ENCODE peak calls at places on chromosome 16, in ten cellular contexts. One of them, this sample, is unnamed.

GRCh38 chr16:88662222-88662842 is 559 bp downstream of the MVD start:
- DNase-seq in cardiac muscle cell: no peak
- DNase-seq in OCI-LY7: peak
- DNase-seq in pancreas: peak
- DNase-seq in WTC11: no peak
- DNase-seq in GM10248: no peak
- DNase-seq in BJ: no peak
- DNase-seq in fibroblast of the aortic adventitia: no peak
- DNase-seq in nephron progenitor cell: peak
- DNase-seq in endothelial cell: no peak
- DNase-seq in this sample: no peak

GRCh38 chr16:85617948-85618347 is 4.8 kb downstream of the GSE1 start:
- DNase-seq in pancreas: peak
- DNase-seq in WTC11: no peak
- DNase-seq in BJ: no peak
- DNase-seq in OCI-LY7: no peak
- DNase-seq in GM10248: no peak
- DNase-seq in endothelial cell: no peak
- DNase-seq in nephron progenitor cell: no peak
- DNase-seq in fibroblast of the aortic adventitia: no peak
- DNase-seq in cardiac muscle cell: no peak
- DNase-seq in this sample: no peak

GRCh38 chr16:15639061-15639568 is 3.8 kb downstream of the MARF1 start:
- DNase-seq in WTC11: no peak
- DNase-seq in GM10248: peak
- DNase-seq in pancreas: no peak
- DNase-seq in fibroblast of the aortic adventitia: no peak
- DNase-seq in nephron progenitor cell: no peak
- DNase-seq in cardiac muscle cell: no peak
- DNase-seq in endothelial cell: no peak
- DNase-seq in BJ: no peak
- DNase-seq in OCI-LY7: peak
- DNase-seq in this sample: no peak

GRCh38 chr16:70610273-70611223 is 35.8 kb upstream of the IL34 start:
- DNase-seq in fibroblast of the aortic adventitia: no peak
- DNase-seq in OCI-LY7: no peak
- DNase-seq in nephron progenitor cell: no peak
- DNase-seq in WTC11: no peak
- DNase-seq in GM10248: no peak
- DNase-seq in pancreas: no peak
- DNase-seq in BJ: no peak
- DNase-seq in cardiac muscle cell: peak
- DNase-seq in endothelial cell: no peak
- DNase-seq in this sample: peak

GRCh38 chr16:54171855-54172537 is 114.6 kb downstream of the IRX3 start:
- DNase-seq in OCI-LY7: no peak
- DNase-seq in cardiac muscle cell: peak
- DNase-seq in WTC11: no peak
- DNase-seq in nephron progenitor cell: no peak
- DNase-seq in pancreas: no peak
- DNase-seq in BJ: peak
- DNase-seq in endothelial cell: no peak
- DNase-seq in GM10248: no peak
- DNase-seq in fibroblast of the aortic adventitia: peak
- DNase-seq in this sample: peak

GRCh38 chr16:7650446-7650845 is 317.8 kb downstream of the RBFOX1 start:
- DNase-seq in pancreas: no peak
- DNase-seq in WTC11: no peak
- DNase-seq in endothelial cell: no peak
- DNase-seq in BJ: no peak
- DNase-seq in nephron progenitor cell: no peak
- DNase-seq in cardiac muscle cell: no peak
- DNase-seq in OCI-LY7: no peak
- DNase-seq in fibroblast of the aortic adventitia: no peak
- DNase-seq in GM10248: no peak
- DNase-seq in this sample: no peak

GRCh38 chr16:102060-102855 is 24.2 kb downstream of the MPG start:
- DNase-seq in fibroblast of the aortic adventitia: peak
- DNase-seq in WTC11: no peak
- DNase-seq in pancreas: no peak
- DNase-seq in cardiac muscle cell: peak
- DNase-seq in BJ: no peak
- DNase-seq in OCI-LY7: no peak
- DNase-seq in nephron progenitor cell: no peak
- DNase-seq in endothelial cell: no peak
- DNase-seq in GM10248: no peak
- DNase-seq in this sample: peak

GRCh38 chr16:3487521-3488410 is 7.5 kb downstream of the C16orf90 start:
- DNase-seq in endothelial cell: no peak
- DNase-seq in WTC11: no peak
- DNase-seq in GM10248: no peak
- DNase-seq in OCI-LY7: no peak
- DNase-seq in nephron progenitor cell: no peak
- DNase-seq in cardiac muscle cell: no peak
- DNase-seq in pancreas: peak
- DNase-seq in fibroblast of the aortic adventitia: no peak
- DNase-seq in BJ: no peak
- DNase-seq in this sample: no peak

GRCh38 chr16:52494621-52495020 is 52.3 kb downstream of the TOX3 start:
- DNase-seq in nephron progenitor cell: no peak
- DNase-seq in pancreas: no peak
- DNase-seq in GM10248: no peak
- DNase-seq in cardiac muscle cell: no peak
- DNase-seq in fibroblast of the aortic adventitia: no peak
- DNase-seq in WTC11: no peak
- DNase-seq in OCI-LY7: no peak
- DNase-seq in endothelial cell: no peak
- DNase-seq in BJ: no peak
- DNase-seq in this sample: no peak

GRCh38 chr16:69520800-69521602 is 44.8 kb upstream of the NFAT5 start:
- DNase-seq in nephron progenitor cell: no peak
- DNase-seq in cardiac muscle cell: peak
- DNase-seq in BJ: no peak
- DNase-seq in endothelial cell: no peak
- DNase-seq in fibroblast of the aortic adventitia: peak
- DNase-seq in OCI-LY7: no peak
- DNase-seq in pancreas: no peak
- DNase-seq in GM10248: peak
- DNase-seq in WTC11: no peak
- DNase-seq in this sample: peak

GRCh38 chr16:745739-746138 is 4.9 kb upstream of the CIAO3 start:
- DNase-seq in BJ: no peak
- DNase-seq in OCI-LY7: peak
- DNase-seq in nephron progenitor cell: peak
- DNase-seq in cardiac muscle cell: no peak
- DNase-seq in fibroblast of the aortic adventitia: no peak
- DNase-seq in pancreas: no peak
- DNase-seq in GM10248: peak
- DNase-seq in endothelial cell: peak
- DNase-seq in WTC11: peak
- DNase-seq in this sample: no peak

GRCh38 chr16:23877107-23878070 is 41.6 kb downstream of the PRKCB start:
- DNase-seq in WTC11: no peak
- DNase-seq in OCI-LY7: peak
- DNase-seq in GM10248: peak
- DNase-seq in nephron progenitor cell: no peak
- DNase-seq in cardiac muscle cell: no peak
- DNase-seq in endothelial cell: no peak
- DNase-seq in fibroblast of the aortic adventitia: no peak
- DNase-seq in BJ: no peak
- DNase-seq in pancreas: no peak
- DNase-seq in this sample: no peak
- TF ChIP-seq CTCF in WTC11: no peak
- TF ChIP-seq CTCF in OCI-LY7: peak
- TF ChIP-seq CTCF in GM10248: peak
- TF ChIP-seq CTCF in nephron progenitor cell: no peak
- TF ChIP-seq CTCF in cardiac muscle cell: no peak
- TF ChIP-seq CTCF in endothelial cell: no peak
- TF ChIP-seq CTCF in fibroblast of the aortic adventitia: no peak
- TF ChIP-seq CTCF in BJ: peak
- TF ChIP-seq CTCF in pancreas: no peak
- TF ChIP-seq CTCF in this sample: no peak

DNA sequence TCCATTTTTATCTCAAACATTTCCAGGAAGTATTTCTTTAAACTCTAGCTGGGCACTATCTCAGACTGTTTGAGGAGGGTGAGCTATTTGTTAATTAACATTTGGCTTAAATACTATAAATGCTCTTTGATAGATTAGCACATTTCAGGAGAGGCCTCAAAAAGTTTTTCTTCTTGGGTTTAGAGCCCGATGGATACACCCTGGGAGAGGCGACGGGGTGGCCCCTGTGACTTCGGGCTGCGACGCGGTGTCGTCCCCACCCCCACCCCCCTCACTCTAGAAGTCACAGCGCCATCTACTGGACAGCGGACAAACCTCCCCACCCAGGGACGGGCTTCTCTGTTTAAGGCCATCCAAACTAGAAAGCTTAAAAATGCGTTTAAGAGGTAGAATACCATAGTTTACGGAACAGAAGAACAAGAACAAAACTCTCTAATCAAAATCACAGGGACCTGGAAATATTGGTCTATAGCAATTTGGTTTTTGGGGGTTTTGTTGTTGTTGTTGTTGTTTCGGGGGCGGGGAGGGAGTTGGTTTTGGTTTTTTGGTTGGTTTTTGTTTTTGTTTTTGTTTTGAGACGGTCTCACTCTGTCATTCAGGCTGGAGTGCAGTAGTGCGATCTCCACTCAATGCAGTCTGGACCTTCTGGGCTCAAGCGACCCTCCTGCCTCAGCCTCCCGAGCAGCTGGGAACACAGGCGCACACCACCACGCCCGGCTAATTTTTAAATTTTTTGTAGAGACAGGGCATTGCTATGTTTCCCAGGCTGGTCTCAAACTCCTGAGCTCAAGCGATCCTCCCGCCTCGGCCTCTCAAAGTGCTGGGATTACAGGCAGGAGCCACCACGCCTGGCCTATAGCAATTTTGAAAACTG is 254.4 kb downstream of the C16orf95 start:
- DNase-seq in pancreas: peak
- DNase-seq in fibroblast of the aortic adventitia: peak
- DNase-seq in WTC11: peak
- DNase-seq in endothelial cell: peak
- DNase-seq in GM10248: peak
- DNase-seq in cardiac muscle cell: peak
- DNase-seq in OCI-LY7: peak
- DNase-seq in nephron progenitor cell: peak
- DNase-seq in BJ: no peak
- DNase-seq in this sample: peak
- TF ChIP-seq CTCF in pancreas: peak
- TF ChIP-seq CTCF in fibroblast of the aortic adventitia: peak
- TF ChIP-seq CTCF in WTC11: peak
- TF ChIP-seq CTCF in endothelial cell: peak
- TF ChIP-seq CTCF in GM10248: peak
- TF ChIP-seq CTCF in cardiac muscle cell: peak
- TF ChIP-seq CTCF in OCI-LY7: peak
- TF ChIP-seq CTCF in nephron progenitor cell: peak
- TF ChIP-seq CTCF in BJ: peak
- TF ChIP-seq CTCF in this sample: peak

DNA sequence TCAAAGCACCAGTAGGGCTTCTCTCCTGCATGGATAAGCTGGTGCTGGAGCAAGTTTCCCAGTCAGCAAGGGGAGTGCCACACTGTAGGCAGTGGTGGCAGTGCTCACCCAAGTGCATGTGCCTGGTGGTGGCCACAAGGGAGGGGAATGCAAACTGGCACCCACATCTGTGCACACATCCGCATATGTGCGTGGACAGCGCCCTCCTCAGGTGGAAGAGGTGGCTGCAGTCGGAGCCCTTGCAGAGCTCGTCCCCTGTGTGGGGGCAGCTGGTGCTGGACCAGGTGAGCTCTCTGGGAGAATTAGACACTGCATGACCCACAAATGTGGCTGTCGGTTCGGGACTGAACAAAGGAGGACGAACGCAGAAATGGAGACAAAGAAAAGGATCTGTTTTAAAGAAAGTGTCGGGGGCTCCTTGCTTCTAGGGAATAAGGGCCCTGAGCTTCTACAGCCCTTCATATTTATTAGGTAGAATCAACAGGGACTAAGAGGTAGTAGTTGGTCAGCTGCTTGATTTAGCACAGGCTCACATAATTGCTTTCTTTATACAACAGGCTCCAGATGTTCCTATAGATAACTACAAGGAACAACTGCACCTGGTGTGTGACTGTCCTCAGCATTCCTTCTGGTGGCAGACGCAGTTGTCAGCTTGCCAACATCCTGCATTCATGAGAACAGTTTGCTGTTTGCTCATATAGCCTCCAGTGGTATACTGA is 5.3 kb upstream of the ZNF689 start:
- DNase-seq in cardiac muscle cell: peak
- DNase-seq in endothelial cell: peak
- DNase-seq in OCI-LY7: peak
- DNase-seq in BJ: no peak
- DNase-seq in nephron progenitor cell: peak
- DNase-seq in WTC11: peak
- DNase-seq in pancreas: no peak
- DNase-seq in GM10248: peak
- DNase-seq in fibroblast of the aortic adventitia: peak
- DNase-seq in this sample: peak
- TF ChIP-seq CTCF in cardiac muscle cell: peak
- TF ChIP-seq CTCF in endothelial cell: peak
- TF ChIP-seq CTCF in OCI-LY7: peak
- TF ChIP-seq CTCF in BJ: peak
- TF ChIP-seq CTCF in nephron progenitor cell: peak
- TF ChIP-seq CTCF in WTC11: peak
- TF ChIP-seq CTCF in pancreas: peak
- TF ChIP-seq CTCF in GM10248: peak
- TF ChIP-seq CTCF in fibroblast of the aortic adventitia: peak
- TF ChIP-seq CTCF in this sample: peak

GRCh38 chr16:67149276-67150057 is 1.3 kb downstream of the B3GNT9 start:
- DNase-seq in OCI-LY7: no peak
- DNase-seq in WTC11: no peak
- DNase-seq in nephron progenitor cell: no peak
- DNase-seq in fibroblast of the aortic adventitia: no peak
- DNase-seq in GM10248: no peak
- DNase-seq in cardiac muscle cell: no peak
- DNase-seq in endothelial cell: no peak
- DNase-seq in pancreas: peak
- DNase-seq in BJ: no peak
- DNase-seq in this sample: no peak

GRCh38 chr16:67151431-67152097 is 766 bp upstream of the B3GNT9 start:
- DNase-seq in nephron progenitor cell: no peak
- DNase-seq in endothelial cell: no peak
- DNase-seq in GM10248: no peak
- DNase-seq in OCI-LY7: no peak
- DNase-seq in BJ: no peak
- DNase-seq in fibroblast of the aortic adventitia: no peak
- DNase-seq in cardiac muscle cell: no peak
- DNase-seq in WTC11: no peak
- DNase-seq in pancreas: no peak
- DNase-seq in this sample: no peak

GRCh38 chr16:67150833-67151396 is at the start of gene B3GNT9:
- DNase-seq in BJ: no peak
- DNase-seq in endothelial cell: no peak
- DNase-seq in OCI-LY7: no peak
- DNase-seq in GM10248: peak
- DNase-seq in fibroblast of the aortic adventitia: peak
- DNase-seq in pancreas: peak
- DNase-seq in nephron progenitor cell: peak
- DNase-seq in cardiac muscle cell: peak
- DNase-seq in WTC11: peak
- DNase-seq in this sample: peak

GRCh38 chr16:67148656-67149275 is 2.0 kb downstream of the B3GNT9 start:
- DNase-seq in cardiac muscle cell: no peak
- DNase-seq in BJ: no peak
- DNase-seq in GM10248: no peak
- DNase-seq in endothelial cell: no peak
- DNase-seq in OCI-LY7: no peak
- DNase-seq in nephron progenitor cell: no peak
- DNase-seq in WTC11: no peak
- DNase-seq in pancreas: no peak
- DNase-seq in fibroblast of the aortic adventitia: no peak
- DNase-seq in this sample: no peak

GRCh38 chr16:67150058-67150832 is 553 bp downstream of the B3GNT9 start:
- DNase-seq in OCI-LY7: no peak
- DNase-seq in WTC11: peak
- DNase-seq in cardiac muscle cell: peak
- DNase-seq in fibroblast of the aortic adventitia: peak
- DNase-seq in GM10248: peak
- DNase-seq in BJ: no peak
- DNase-seq in endothelial cell: peak
- DNase-seq in nephron progenitor cell: peak
- DNase-seq in pancreas: peak
- DNase-seq in this sample: peak
- TF ChIP-seq CTCF in OCI-LY7: no peak
- TF ChIP-seq CTCF in WTC11: no peak
- TF ChIP-seq CTCF in cardiac muscle cell: peak
- TF ChIP-seq CTCF in fibroblast of the aortic adventitia: no peak
- TF ChIP-seq CTCF in GM10248: no peak
- TF ChIP-seq CTCF in BJ: peak
- TF ChIP-seq CTCF in endothelial cell: no peak
- TF ChIP-seq CTCF in nephron progenitor cell: peak
- TF ChIP-seq CTCF in pancreas: no peak
- TF ChIP-seq CTCF in this sample: peak

This sample was measured in fibroblast of villous mesenchyme.